ENCODE peak calls at places on chromosomes 4 and X, in four cellular contexts. One of them, this sample, is unnamed.

GRCh38 chr4:150308824-150309472 is 230.7 kb downstream of the DCLK2 start:
- DNase-seq in ascending aorta: no peak
- DNase-seq in psoas muscle: no peak
- DNase-seq in AG09309: no peak
- DNase-seq in this sample: peak; percentile 65

GRCh38 chr4:3868146-3868840 is 102.1 kb downstream of the ADRA2C start:
- DNase-seq in ascending aorta: no peak
- DNase-seq in AG09309: no peak
- DNase-seq in psoas muscle: no peak
- DNase-seq in this sample: peak; percentile 27

GRCh38 chr4:151743128-151743854 is 17.5 kb downstream of the GATB start:
- DNase-seq in ascending aorta: no peak
- DNase-seq in AG09309: no peak
- DNase-seq in psoas muscle: no peak
- DNase-seq in this sample: no peak

GRCh38 chr4:39846135-39846534 is 131.6 kb downstream of the PDS5A start:
- DNase-seq in psoas muscle: no peak
- DNase-seq in AG09309: no peak
- DNase-seq in ascending aorta: no peak
- DNase-seq in this sample: peak; percentile 53

GRCh38 chrX:134604701-134605271 is 53.5 kb downstream of the PLAC1 start:
- DNase-seq in ascending aorta: no peak
- DNase-seq in psoas muscle: no peak
- DNase-seq in AG09309: no peak
- DNase-seq in this sample: peak; percentile 53

GRCh38 chr4:74933562-74934015 is 673 bp downstream of the PARM1 start:
- DNase-seq in AG09309: no peak
- DNase-seq in ascending aorta: no peak
- DNase-seq in psoas muscle: peak; percentile 18
- DNase-seq in this sample: peak; percentile 8

GRCh38 chr4:158259955-158260575 is 49.8 kb downstream of the TMEM144 start:
- DNase-seq in AG09309: no peak
- DNase-seq in ascending aorta: no peak
- DNase-seq in psoas muscle: no peak
- DNase-seq in this sample: peak; percentile 56

GRCh38 chrX:69216911-69217310 is 51.7 kb upstream of the PJA1 start:
- DNase-seq in psoas muscle: no peak
- DNase-seq in AG09309: no peak
- DNase-seq in ascending aorta: no peak
- DNase-seq in this sample: no peak

GRCh38 chr4:65924843-65925242 is 254.6 kb upstream of the EPHA5 start:
- DNase-seq in AG09309: no peak
- DNase-seq in ascending aorta: no peak
- DNase-seq in psoas muscle: no peak
- DNase-seq in this sample: no peak

GRCh38 chr4:159398236-159398638 is 295.4 kb downstream of the RAPGEF2 start:
- DNase-seq in AG09309: no peak
- DNase-seq in psoas muscle: no peak
- DNase-seq in ascending aorta: no peak
- DNase-seq in this sample: peak; percentile 83

GRCh38 chrX:120290107-120290506 is 21.2 kb downstream of the TMEM255A start:
- DNase-seq in psoas muscle: no peak
- DNase-seq in ascending aorta: no peak
- DNase-seq in AG09309: no peak
- DNase-seq in this sample: no peak

GRCh38 chrX:134484039-134484438 is 24.1 kb downstream of the HPRT1 start:
- DNase-seq in ascending aorta: no peak
- DNase-seq in psoas muscle: no peak
- DNase-seq in AG09309: no peak
- DNase-seq in this sample: peak; percentile 73

GRCh38 chr4:90951037-90951436 is 823.8 kb downstream of the CCSER1 start:
- DNase-seq in AG09309: no peak
- DNase-seq in ascending aorta: no peak
- DNase-seq in psoas muscle: no peak
- DNase-seq in this sample: peak; percentile 1

GRCh38 chr4:175421506-175421905 is 390.6 kb downstream of the GPM6A start:
- DNase-seq in psoas muscle: no peak
- DNase-seq in AG09309: no peak
- DNase-seq in ascending aorta: no peak
- DNase-seq in this sample: peak; percentile 65

GRCh38 chr4:38367642-38368189 is 296.3 kb upstream of the KLF3 start:
- DNase-seq in AG09309: no peak
- DNase-seq in ascending aorta: no peak
- DNase-seq in psoas muscle: no peak
- DNase-seq in this sample: no peak

GRCh38 chrX:19906293-19906692 is 18.9 kb upstream of the SH3KBP1 start:
- DNase-seq in ascending aorta: no peak
- DNase-seq in AG09309: no peak
- DNase-seq in psoas muscle: no peak
- DNase-seq in this sample: no peak

GRCh38 chr4:15336410-15337184 is 91.2 kb upstream of the C1QTNF7 start:
- DNase-seq in ascending aorta: no peak
- DNase-seq in AG09309: no peak
- DNase-seq in psoas muscle: no peak
- DNase-seq in this sample: peak; percentile 89

DNA sequence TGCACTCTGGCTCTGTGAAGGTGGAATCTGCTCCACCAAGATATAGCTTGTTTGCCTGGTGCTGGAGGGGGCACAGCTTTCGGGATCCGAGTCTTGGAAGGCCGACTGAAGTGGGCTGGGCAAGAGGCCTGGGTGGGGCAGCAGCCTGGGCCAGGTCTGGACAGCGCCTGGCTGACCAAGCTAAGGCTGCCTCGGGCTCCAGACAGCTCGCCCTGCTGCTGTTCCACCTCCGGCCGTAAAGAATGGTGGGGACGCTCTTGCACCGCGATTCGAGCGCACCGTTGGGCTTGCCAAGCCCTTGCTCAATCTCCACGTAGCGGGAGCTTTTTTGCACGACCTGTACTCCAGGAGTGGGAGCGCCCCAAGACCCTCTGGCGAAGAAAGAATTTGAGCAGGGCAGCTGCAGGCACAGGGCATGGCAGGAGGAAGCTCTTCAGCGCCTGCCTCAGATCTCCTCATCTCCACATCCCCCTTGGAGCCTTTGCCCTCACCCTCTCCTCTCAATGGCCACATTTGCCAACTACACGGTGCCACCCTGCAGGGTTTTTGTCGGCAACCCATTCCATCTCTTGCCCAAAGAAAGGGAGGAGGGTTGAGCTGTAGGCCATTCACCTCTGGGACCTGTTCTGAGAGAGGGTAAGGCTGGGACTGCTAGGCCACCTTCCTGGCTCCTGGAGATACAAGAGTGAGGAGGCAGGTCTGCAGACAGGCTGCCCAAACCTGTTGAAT is 18.9 kb downstream of the CNGA2 start:
- DNase-seq in ascending aorta: no peak
- DNase-seq in psoas muscle: peak; percentile 37
- DNase-seq in AG09309: no peak
- DNase-seq in this sample: peak; percentile 58
- TF ChIP-seq CTCF in ascending aorta: peak; percentile 59
- TF ChIP-seq CTCF in psoas muscle: peak; percentile 63
- TF ChIP-seq CTCF in AG09309: peak; percentile 83
- TF ChIP-seq CTCF in this sample: peak; percentile 74

GRCh38 chr4:31023724-31024123 is 303.6 kb downstream of the PCDH7 start:
- DNase-seq in psoas muscle: no peak
- DNase-seq in ascending aorta: no peak
- DNase-seq in AG09309: no peak
- DNase-seq in this sample: no peak

GRCh38 chr4:31021008-31021407 is 300.8 kb downstream of the PCDH7 start:
- DNase-seq in AG09309: no peak
- DNase-seq in ascending aorta: no peak
- DNase-seq in psoas muscle: no peak
- DNase-seq in this sample: no peak

GRCh38 chr4:31022702-31023101 is 302.5 kb downstream of the PCDH7 start:
- DNase-seq in AG09309: no peak
- DNase-seq in ascending aorta: no peak
- DNase-seq in psoas muscle: no peak
- DNase-seq in this sample: no peak

GRCh38 chr4:31020363-31020762 is 300.2 kb downstream of the PCDH7 start:
- DNase-seq in psoas muscle: no peak
- DNase-seq in ascending aorta: no peak
- DNase-seq in AG09309: no peak
- DNase-seq in this sample: no peak

DNA sequence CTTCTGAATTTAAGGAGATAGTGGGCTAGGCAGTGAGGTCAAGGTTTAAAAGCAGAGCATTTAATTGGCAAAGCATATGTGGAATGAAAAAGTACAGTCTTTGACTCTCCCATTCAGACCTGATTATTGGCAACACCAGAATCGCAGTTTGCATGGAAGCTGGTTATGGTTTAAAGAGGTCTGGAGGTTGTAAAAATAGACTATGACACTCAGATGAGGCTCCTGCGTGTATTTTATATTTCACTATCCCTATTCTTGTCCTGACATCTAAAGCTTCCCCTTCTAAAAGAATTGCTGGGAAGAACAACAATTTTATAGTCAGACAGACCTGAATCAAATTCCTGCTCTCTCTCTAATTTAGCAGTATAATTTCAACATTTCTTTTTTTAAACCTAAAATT is 302.9 kb downstream of the PCDH7 start:
- DNase-seq in ascending aorta: no peak
- DNase-seq in AG09309: no peak
- DNase-seq in psoas muscle: no peak
- DNase-seq in this sample: no peak
- H3K4me3 ChIP-seq in ascending aorta: peak overlapping the region; percentile 19
- H3K4me3 ChIP-seq in AG09309: no peak overlapping the region
- H3K4me3 ChIP-seq in psoas muscle: no peak overlapping the region
- H3K4me3 ChIP-seq in this sample: no peak overlapping the region

GRCh38 chr4:47703008-47703407 is 134.9 kb downstream of the CORIN start:
- DNase-seq in psoas muscle: no peak
- DNase-seq in AG09309: no peak
- DNase-seq in ascending aorta: no peak
- DNase-seq in this sample: no peak

GRCh38 chr4:47701286-47701685 is 136.6 kb downstream of the CORIN start:
- DNase-seq in ascending aorta: no peak
- DNase-seq in psoas muscle: no peak
- DNase-seq in AG09309: no peak
- DNase-seq in this sample: no peak

GRCh38 chr4:47704693-47705325 is 133.1 kb downstream of the CORIN start:
- DNase-seq in AG09309: no peak
- DNase-seq in psoas muscle: no peak
- DNase-seq in ascending aorta: no peak
- DNase-seq in this sample: peak; percentile 46

GRCh38 chr4:47703964-47704363 is 133.9 kb downstream of the CORIN start:
- DNase-seq in AG09309: no peak
- DNase-seq in ascending aorta: no peak
- DNase-seq in psoas muscle: no peak
- DNase-seq in this sample: no peak

DNA sequence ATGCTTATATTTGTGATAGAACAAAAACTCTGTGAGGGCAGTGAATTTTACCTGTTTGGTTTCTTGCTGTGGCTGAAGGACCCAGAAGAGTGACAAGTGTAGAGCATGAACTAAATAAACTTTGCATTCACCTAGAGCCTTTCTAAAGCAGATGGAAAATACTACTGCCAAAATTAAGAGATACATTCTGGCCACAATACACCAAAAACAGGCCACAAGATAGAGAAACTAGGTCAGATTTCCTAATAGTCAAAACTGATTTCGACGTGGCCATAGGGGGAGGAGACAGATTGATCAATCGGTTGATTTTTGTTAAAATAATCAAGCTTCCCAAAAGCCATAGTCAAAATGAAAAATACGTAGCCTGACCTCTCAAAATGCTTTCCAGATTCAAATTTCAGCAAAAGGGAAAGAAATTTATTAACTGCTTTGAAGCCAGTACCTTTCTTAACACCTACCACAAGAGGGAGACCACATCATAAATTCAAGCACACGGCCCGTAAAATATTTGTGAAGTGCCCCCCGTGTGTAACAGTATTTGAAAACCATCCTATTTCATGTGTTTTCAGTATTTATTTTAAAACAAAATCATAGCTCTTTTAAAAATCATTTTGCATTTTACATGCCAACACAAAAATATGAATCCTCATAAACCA is 132.4 kb downstream of the CORIN start:
- DNase-seq in ascending aorta: no peak
- DNase-seq in AG09309: no peak
- DNase-seq in psoas muscle: no peak
- DNase-seq in this sample: peak; percentile 50
- TF ChIP-seq CTCF in ascending aorta: no peak
- TF ChIP-seq CTCF in AG09309: peak; percentile 34
- TF ChIP-seq CTCF in psoas muscle: peak; percentile 17
- TF ChIP-seq CTCF in this sample: peak; percentile 60

GRCh38 chr4:133148690-133149363 is at the start of gene PCDH10:
- DNase-seq in AG09309: peak; percentile 40
- DNase-seq in psoas muscle: peak; percentile 86
- DNase-seq in ascending aorta: peak; percentile 77
- DNase-seq in this sample: peak; percentile 78

GRCh38 chr4:133147922-133148689 is 988 bp upstream of the PCDH10 start:
- DNase-seq in ascending aorta: no peak
- DNase-seq in AG09309: no peak
- DNase-seq in psoas muscle: no peak
- DNase-seq in this sample: peak; percentile 21

GRCh38 chr4:133146192-133146573 is 2.9 kb upstream of the PCDH10 start:
- DNase-seq in psoas muscle: no peak
- DNase-seq in AG09309: no peak
- DNase-seq in ascending aorta: no peak
- DNase-seq in this sample: no peak

GRCh38 chr4:133146574-133147198 is 2.4 kb upstream of the PCDH10 start:
- DNase-seq in psoas muscle: no peak
- DNase-seq in AG09309: no peak
- DNase-seq in ascending aorta: no peak
- DNase-seq in this sample: peak; percentile 50

DNA sequence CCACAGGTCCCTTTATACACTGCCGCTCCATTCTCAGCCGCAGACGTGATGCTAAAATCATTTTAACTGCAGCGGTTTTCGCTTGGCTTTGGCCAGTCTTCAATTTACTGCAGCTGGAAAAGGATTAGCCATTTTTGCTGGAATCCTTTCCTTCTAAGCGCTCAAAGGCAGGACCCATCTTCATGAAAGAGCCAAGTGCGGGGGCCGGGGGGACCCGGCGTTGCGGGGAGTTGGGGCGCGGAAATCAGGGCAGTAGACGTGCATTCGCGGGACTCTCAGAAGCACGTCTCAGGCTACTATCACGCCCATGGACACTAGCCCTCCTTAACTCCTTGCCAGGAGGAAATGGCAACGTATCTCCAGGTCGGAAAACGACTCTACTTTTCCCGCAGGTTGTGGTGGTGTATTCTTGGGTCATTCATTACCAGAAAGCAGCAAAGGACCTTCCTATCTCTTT is 1.7 kb upstream of the PCDH10 start:
- DNase-seq in ascending aorta: no peak
- DNase-seq in AG09309: no peak
- DNase-seq in psoas muscle: no peak
- DNase-seq in this sample: no peak
- H3K4me3 ChIP-seq in ascending aorta: peak overlapping the region; percentile 79
- H3K4me3 ChIP-seq in AG09309: no peak overlapping the region
- H3K4me3 ChIP-seq in psoas muscle: peak overlapping the region; percentile 62
- H3K4me3 ChIP-seq in this sample: no peak overlapping the region

GRCh38 chr4:63578383-63578782 is 830.9 kb downstream of the TECRL start:
- DNase-seq in psoas muscle: no peak
- DNase-seq in ascending aorta: no peak
- DNase-seq in AG09309: no peak
- DNase-seq in this sample: no peak
- TF ChIP-seq CTCF in psoas muscle: no peak
- TF ChIP-seq CTCF in ascending aorta: no peak
- TF ChIP-seq CTCF in AG09309: no peak
- TF ChIP-seq CTCF in this sample: no peak

GRCh38 chr4:140048419-140049022 is 105.5 kb downstream of the MAML3 start:
- DNase-seq in AG09309: no peak
- DNase-seq in psoas muscle: no peak
- DNase-seq in ascending aorta: no peak
- DNase-seq in this sample: no peak
- H3K4me3 ChIP-seq in AG09309: peak overlapping the region; percentile 43
- H3K4me3 ChIP-seq in psoas muscle: peak overlapping the region; percentile 54
- H3K4me3 ChIP-seq in ascending aorta: peak overlapping the region; percentile 62
- H3K4me3 ChIP-seq in this sample: peak overlapping the region; percentile 49

This sample was measured in fibroblast of mammary gland.